ENCODE peak calls at places on chromosome 9, in five cellular contexts. Q is left ventricle myocardium inferior, X is colonic mucosa, A is lower leg skin, K is IMR-90. H is an unnamed sample.

GRCh38 chr9:98171176-98171925 is 21.1 kb downstream of the CORO2A start:
- DNase-seq in K (no peak), A (no peak), X (no peak), Q (no peak), H (peak)

GRCh38 chr9:16668906-16669305 is 201.6 kb downstream of the BNC2 start:
- DNase-seq in K (no peak), X (no peak), A (no peak), Q (no peak), H (no peak)

GRCh38 chr9:18605763-18606162 is 131.8 kb downstream of the ADAMTSL1 start:
- DNase-seq in Q (peak), K (peak), A (peak), X (peak), H (no peak)

GRCh38 chr9:89440951-89441654 is 56.8 kb downstream of the SEMA4D start:
- DNase-seq in X (no peak), A (no peak), Q (no peak), K (no peak), H (peak)

GRCh38 chr9:113599647-113600476 is 136.3 kb downstream of the RGS3 start:
- DNase-seq in A (no peak), X (no peak), Q (no peak), K (peak), H (peak)

GRCh38 chr9:98867109-98867433 is 59.6 kb downstream of the GALNT12 start:
- DNase-seq in A (no peak), Q (no peak), X (no peak), K (no peak), H (no peak)

GRCh38 chr9:5442400-5443011 is 4.8 kb upstream of the PLGRKT start:
- DNase-seq in K (peak), X (peak), Q (no peak), A (no peak), H (peak)

GRCh38 chr9:111559000-111559610 is 34.1 kb downstream of the ZNF483 start:
- DNase-seq in K (peak), A (no peak), Q (no peak), X (no peak), H (no peak)

GRCh38 chr9:134214395-134214765 is 50.0 kb upstream of the RNU6ATAC start:
- DNase-seq in A (no peak), K (no peak), Q (no peak), X (no peak), H (peak)

GRCh38 chr9:98549401-98549800 is 159.3 kb downstream of the GABBR2 start:
- DNase-seq in K (no peak), X (no peak), Q (no peak), A (no peak), H (no peak)

GRCh38 chr9:100619194-100619593 is 41.3 kb downstream of the CAVIN4 start:
- DNase-seq in A (no peak), Q (no peak), X (no peak), K (no peak), H (no peak)

GRCh38 chr9:34994429-34995287 is 5.1 kb downstream of the DNAJB5 start:
- DNase-seq in A (peak), Q (no peak), X (peak), K (peak), H (peak)

GRCh38 chr9:127741831-127742434 is 6.8 kb upstream of the TOR2A start:
- DNase-seq in A (peak), Q (peak), X (peak), K (no peak), H (peak)

GRCh38 chr9:101758300-101758930 is 20.0 kb upstream of the GRIN3A start:
- DNase-seq in X (no peak), Q (no peak), A (no peak), K (no peak), H (no peak)

GRCh38 chr9:95131023-95131943 is 186.2 kb downstream of the FANCC start:
- DNase-seq in A (peak), K (peak), X (peak), Q (peak), H (peak)

GRCh38 chr9:124369236-124369797 is 45.9 kb downstream of the PSMB7 start:
- DNase-seq in X (no peak), Q (no peak), A (no peak), K (no peak), H (no peak)

GRCh38 chr9:138100711-138101349 is 223.2 kb downstream of the CACNA1B start:
- DNase-seq in A (no peak), X (peak), K (no peak), Q (no peak), H (peak)

GRCh38 chr9:128321879-128322341 is 337 bp downstream of the TRUB2 start:
- DNase-seq in A (no peak), X (no peak), K (no peak), Q (no peak), H (no peak)

GRCh38 chr9:84993105-84993504 is 323.6 kb downstream of the NTRK2 start:
- DNase-seq in K (no peak), A (no peak), Q (no peak), X (no peak), H (no peak)

GRCh38 chr9:75146229-75146628 is 57.9 kb downstream of the OSTF1 start:
- DNase-seq in X (no peak), A (no peak), K (peak), Q (no peak), H (no peak)

GRCh38 chr9:91126761-91127420 is 234.8 kb downstream of the AUH start:
- DNase-seq in A (no peak), K (peak), Q (no peak), X (no peak), H (no peak)

GRCh38 chr9:95096807-95097206 is 220.7 kb downstream of the FANCC start:
- DNase-seq in X (no peak), Q (no peak), K (no peak), A (no peak), H (peak)

GRCh38 chr9:17625644-17626388 is 47.0 kb downstream of the SH3GL2 start:
- DNase-seq in K (peak), X (peak), A (no peak), Q (no peak), H (no peak)

GRCh38 chr9:5549671-5550650 is 39.6 kb downstream of the PDCD1LG2 start:
- DNase-seq in Q (no peak), K (peak), X (no peak), A (no peak), H (no peak)

GRCh38 chr9:110814159-110814558 is 145.6 kb downstream of the MUSK start:
- DNase-seq in Q (no peak), X (no peak), A (no peak), K (peak), H (no peak)

GRCh38 chr9:104868687-104869404 is 59.1 kb downstream of the ABCA1 start:
- DNase-seq in Q (peak), A (peak), X (peak), K (peak), H (peak)

GRCh38 chr9:107137495-107138202 is 145.4 kb upstream of the RAD23B start:
- DNase-seq in A (no peak), X (peak), Q (no peak), K (peak), H (peak)

GRCh38 chr9:33791117-33791516 is 4.2 kb upstream of the PRSS3 start:
- DNase-seq in X (peak), Q (no peak), A (no peak), K (peak), H (no peak)

GRCh38 chr9:92158097-92158601 is 42.9 kb upstream of the SPTLC1 start:
- DNase-seq in X (no peak), Q (no peak), K (no peak), A (no peak), H (no peak)

GRCh38 chr9:92160786-92161185 is 45.6 kb upstream of the SPTLC1 start:
- DNase-seq in A (no peak), X (no peak), Q (no peak), K (no peak), H (no peak)

GRCh38 chr9:92155221-92155620 is 40.0 kb upstream of the SPTLC1 start:
- DNase-seq in X (no peak), Q (no peak), K (no peak), A (no peak), H (no peak)

GRCh38 chr9:92163276-92163675 is 48.1 kb upstream of the SPTLC1 start:
- DNase-seq in X (no peak), Q (no peak), K (no peak), A (no peak), H (no peak)

DNA sequence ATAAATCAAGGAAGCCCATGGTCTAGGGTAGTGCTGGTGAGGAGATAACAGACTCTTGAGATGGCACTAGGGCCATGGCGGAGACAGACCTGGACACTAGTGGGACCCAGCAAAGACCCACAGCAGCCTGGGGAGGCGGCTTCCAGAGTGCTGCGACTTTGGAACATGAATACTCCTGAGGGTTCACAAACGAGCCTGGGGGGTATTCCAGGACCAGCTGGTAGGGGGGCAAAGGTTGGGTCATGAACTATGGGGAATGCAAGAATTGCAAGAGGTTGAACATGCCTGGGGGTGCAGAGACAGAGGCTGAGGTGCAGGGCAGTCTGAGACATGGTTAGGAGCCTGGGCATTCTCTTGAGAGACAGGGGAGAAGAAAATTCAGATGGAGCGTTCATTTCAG is 43.8 kb upstream of the SPTLC1 start:
- DNase-seq in Q (no peak), A (no peak), X (no peak), K (no peak), H (no peak)
- H3K4me3 ChIP-seq in Q (no peak), A (no peak), X (no peak), K (no peak), H (no peak)

GRCh38 chr9:96514825-96515218 is 64.9 kb downstream of the HABP4 start:
- DNase-seq in A (no peak), Q (no peak), X (no peak), K (no peak), H (no peak)
- H3K4me3 ChIP-seq in A (no peak), Q (peak), X (no peak), K (no peak), H (no peak)

DNA sequence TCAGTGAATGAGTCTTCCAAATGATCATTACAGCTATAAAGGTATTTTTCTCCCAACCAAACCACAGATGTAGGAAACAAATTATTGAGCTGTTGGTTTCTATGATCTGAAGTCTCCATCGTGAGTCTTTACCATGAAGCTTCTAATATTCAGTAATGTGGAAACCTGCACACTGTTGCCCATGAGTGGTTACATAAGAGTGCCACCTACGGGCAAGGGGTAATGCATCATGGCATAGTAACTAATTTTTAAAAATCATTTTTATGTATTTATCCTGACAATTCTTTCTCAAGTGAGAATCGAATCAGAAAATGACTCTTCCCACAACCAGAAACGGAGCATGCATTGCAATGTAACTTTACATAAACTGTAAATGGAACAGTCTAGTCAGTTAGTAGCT is 282.5 kb upstream of the SMARCA2 start:
- DNase-seq in Q (no peak), X (no peak), K (no peak), A (no peak), H (no peak)
- H3K4me3 ChIP-seq in Q (no peak), X (no peak), K (no peak), A (no peak), H (no peak)

GRCh38 chr9:71763752-71764332 is 4.5 kb downstream of the CEMIP2 start:
- DNase-seq in Q (no peak), K (no peak), A (no peak), X (no peak), H (no peak)
- H3K4me3 ChIP-seq in Q (no peak), K (no peak), A (no peak), X (no peak), H (no peak)

DNA sequence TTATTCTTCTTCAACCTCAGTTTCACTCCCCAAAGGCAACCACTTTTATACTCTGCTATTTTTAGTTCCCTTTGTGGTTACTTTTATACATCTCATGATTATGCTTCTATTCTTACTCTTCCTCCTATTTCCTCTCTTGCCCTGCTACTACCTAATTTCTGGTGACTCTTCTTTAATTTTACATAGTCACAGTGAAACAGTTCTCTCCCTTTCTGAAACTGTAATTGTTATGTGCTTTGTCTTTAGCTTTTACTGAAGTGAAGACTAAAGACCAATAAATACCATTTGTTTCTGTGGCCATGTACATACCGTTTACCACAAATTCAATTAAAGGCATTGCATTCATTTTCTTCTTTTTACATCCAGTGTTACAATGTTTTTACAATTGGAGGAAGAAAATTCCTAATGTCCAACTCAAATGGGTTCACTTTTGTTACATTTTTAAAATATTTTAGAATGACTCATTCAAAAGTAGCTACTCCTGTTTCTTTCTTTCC is 410.6 kb downstream of the PSAT1 start:
- DNase-seq in Q (no peak), X (no peak), A (no peak), K (peak), H (no peak)
- H3K4me3 ChIP-seq in Q (no peak), X (no peak), A (no peak), K (peak), H (no peak)

DNA sequence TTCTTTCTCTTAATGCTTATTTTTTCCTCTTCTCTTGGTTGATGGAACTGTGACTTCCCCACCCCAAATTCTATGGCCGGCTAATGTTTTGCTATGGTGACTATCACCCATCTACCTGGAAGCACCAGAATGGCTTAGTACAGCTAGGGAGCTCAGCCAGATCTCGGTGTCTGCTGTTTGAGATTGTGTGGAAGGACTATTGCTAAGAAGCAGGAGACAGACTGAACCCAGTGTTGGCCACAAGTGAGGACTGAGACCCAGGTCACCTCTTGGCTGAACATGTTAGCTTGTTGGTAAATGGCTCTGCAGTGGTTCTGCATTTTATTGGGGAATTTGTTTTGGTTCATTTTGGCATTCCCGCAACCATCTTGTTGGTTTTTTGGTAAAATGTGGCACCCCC is 2.7 kb downstream of the PRRC2B start:
- DNase-seq in Q (no peak), A (no peak), K (no peak), X (no peak), H (no peak)
- H3K4me3 ChIP-seq in Q (peak), A (no peak), K (peak), X (no peak), H (peak)